ENCODE peak calls at places on chromosomes 16 and 17, in eight cellular contexts. J is IMR-90; A is fibroblast of mammary gland; R is endothelial cell; D is progenitor cell of endocrine pancreas; Y is mucosa of descending colon; W is A549; M is activated CD8-positive, alpha-beta T cell treated with anti-CD3 and anti-CD28 coated beads for 36 hours. O is an unnamed sample.

GRCh38 chr17:60601443-60602384 is 1.7 kb downstream of the PPM1D start:
- DNase-seq in J (peak; percentile 81), A (peak; percentile 84), R (peak; percentile 42), D (peak; percentile 23), Y (peak; percentile 79), W (peak; percentile 54), M (peak; percentile 56), O (peak; percentile 71)

GRCh38 chr16:89502319-89502843 is 5.8 kb upstream of the SPG7 start:
- DNase-seq in J (no peak), A (no peak), R (no peak), D (peak; percentile 26), Y (peak; percentile 75), W (peak; percentile 85), M (no peak), O (no peak)

GRCh38 chr17:64357191-64357981 is 33.3 kb downstream of the PECAM1 start:
- DNase-seq in J (peak; percentile 94), A (peak; percentile 100), R (no peak), D (no peak), Y (peak; percentile 40), W (no peak), M (no peak), O (peak; percentile 85)

GRCh38 chr17:45675012-45675411 is 109.1 kb upstream of the CRHR1 start:
- DNase-seq in J (no peak), A (no peak), R (no peak), D (no peak), Y (no peak), W (no peak), M (no peak), O (no peak)

GRCh38 chr16:9012848-9013507 is 49.3 kb upstream of the USP7 start:
- DNase-seq in J (no peak), A (no peak), R (peak; percentile 50), D (peak; percentile 34), Y (no peak), W (no peak), M (peak; percentile 21), O (no peak)

GRCh38 chr16:30131869-30132475 is 9.0 kb upstream of the MAPK3 start:
- DNase-seq in J (no peak), A (no peak), R (no peak), D (no peak), Y (no peak), W (no peak), M (no peak), O (no peak)

GRCh38 chr16:89658221-89658879 is 714 bp downstream of the SPATA33 start:
- DNase-seq in J (no peak), A (no peak), R (no peak), D (no peak), Y (no peak), W (no peak), M (peak; percentile 28), O (no peak)

GRCh38 chr16:396605-397004 is 394 bp upstream of the NME4 start:
- DNase-seq in J (peak; percentile 41), A (peak; percentile 46), R (peak; percentile 55), D (no peak), Y (no peak), W (peak; percentile 86), M (no peak), O (peak; percentile 33)

GRCh38 chr17:49764559-49765180 is 739 bp upstream of the FAM117A start:
- DNase-seq in J (no peak), A (no peak), R (no peak), D (no peak), Y (no peak), W (no peak), M (no peak), O (no peak)
- TF ChIP-seq CTCF in J (no peak), A (no peak), R (no peak), D (no peak), Y (no peak), W (no peak), M (no peak), O (no peak)

DNA sequence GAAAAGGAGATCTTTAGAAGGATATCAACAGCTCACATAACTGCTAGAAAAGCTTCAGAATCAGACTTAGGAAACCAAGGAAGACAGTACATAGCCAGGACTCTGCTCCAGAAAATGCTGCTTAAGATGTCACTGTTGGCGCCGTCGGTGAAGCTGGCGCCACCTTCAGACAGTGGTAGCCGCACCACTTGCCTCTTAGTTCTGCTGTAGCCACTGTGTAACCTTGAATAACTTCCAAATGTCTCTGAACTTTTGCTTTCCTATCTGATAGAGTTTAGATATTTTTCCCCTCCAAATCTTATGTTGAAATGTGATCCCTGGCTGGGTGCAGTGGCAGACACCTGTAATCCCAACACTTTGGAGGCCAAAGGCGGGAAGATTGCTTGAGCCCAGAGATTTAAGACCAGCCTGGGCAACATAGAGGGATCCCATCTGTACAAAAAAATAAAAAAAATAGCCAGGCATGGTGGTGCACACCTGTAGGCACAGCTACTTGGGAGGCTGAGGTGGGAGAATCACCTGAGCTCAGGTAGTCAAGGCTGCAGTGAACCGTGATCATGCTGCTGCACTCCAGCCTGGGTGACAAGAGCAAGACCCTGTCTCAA is 6.3 kb upstream of the USP31 start:
- DNase-seq in J (no peak), A (peak; percentile 22), R (peak; percentile 25), D (no peak), Y (peak; percentile 40), W (no peak), M (peak; percentile 13), O (no peak)
- TF ChIP-seq CTCF in J (peak; percentile 21), A (peak; percentile 49), R (no peak), D (peak; percentile 32), Y (no peak), W (peak; percentile 47), M (peak; percentile 38), O (peak; percentile 44)

DNA sequence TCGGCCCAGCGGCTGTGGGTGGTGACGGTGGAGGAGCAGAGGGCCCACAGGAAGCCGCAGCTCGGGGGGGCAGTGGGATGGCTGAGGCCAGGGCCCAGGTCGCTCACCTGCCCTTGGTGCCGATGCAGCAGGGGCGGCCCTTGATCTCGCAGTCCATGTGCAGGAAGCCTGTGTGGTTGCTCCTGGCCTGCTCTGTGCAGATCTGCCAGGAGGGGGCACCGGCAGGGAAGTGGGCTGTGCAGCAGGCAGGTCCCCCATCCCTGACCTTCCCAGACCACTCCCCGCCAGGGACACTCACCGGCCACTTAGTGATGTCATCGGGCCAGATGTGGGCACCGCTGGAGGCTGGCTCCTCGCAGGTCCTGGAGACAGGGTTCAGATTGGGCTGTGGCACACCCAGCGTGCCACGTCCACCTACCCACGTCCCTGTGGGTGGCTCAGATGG is 6.2 kb downstream of the AANAT start:
- DNase-seq in J (no peak), A (no peak), R (peak; percentile 66), D (no peak), Y (no peak), W (no peak), M (peak; percentile 27), O (no peak)
- TF ChIP-seq CTCF in J (peak; percentile 35), A (peak; percentile 29), R (peak; percentile 44), D (peak; percentile 47), Y (no peak), W (peak; percentile 28), M (peak; percentile 37), O (peak; percentile 65)

DNA sequence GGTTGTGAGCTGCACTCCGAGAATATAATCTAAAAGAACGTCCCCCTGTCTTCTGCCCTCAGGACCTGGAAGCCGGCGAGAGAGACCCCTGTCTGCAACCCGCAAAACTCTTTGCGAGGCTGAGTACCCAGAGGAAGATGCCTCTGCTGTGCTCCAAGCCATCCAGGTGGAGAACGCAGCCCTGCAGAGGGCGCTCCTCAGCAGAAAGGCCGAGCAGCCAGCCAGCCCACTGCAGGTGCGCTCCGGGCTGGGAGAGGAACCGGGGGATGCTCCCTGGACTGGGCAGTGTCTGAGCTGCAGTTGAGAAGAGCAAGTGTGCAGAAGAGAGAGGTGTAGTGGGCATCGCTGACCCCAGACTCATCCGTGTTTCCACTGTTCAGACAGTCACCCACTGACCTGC is 148.3 kb downstream of the KATNIP start:
- DNase-seq in J (no peak), A (no peak), R (peak; percentile 69), D (no peak), Y (peak; percentile 38), W (no peak), M (peak; percentile 18), O (no peak)
- TF ChIP-seq CTCF in J (no peak), A (no peak), R (peak; percentile 30), D (peak; percentile 57), Y (no peak), W (peak; percentile 22), M (no peak), O (peak; percentile 72)